ENCODE peak calls at places on chromosomes 12 and 14, in five cellular contexts. M is upper lobe of right lung; P is fibroblast of pulmonary artery; C is lower leg skin; Y is stimulated activated CD8-positive, alpha-beta memory T cell treated with anti-CD3 and anti-CD28 coated beads, Interleukin-12 subunit alpha, Interleukin-12 subunit beta, amount 100 ng/mL, for 4 hours. V is an unnamed sample.

GRCh38 chr12:120139958-120140357 is 23.4 kb upstream of the RAB35 start:
- DNase-seq in M (no peak), Y (no peak), C (no peak), P (no peak), V (no peak)

GRCh38 chr12:19130224-19131019 is 889 bp downstream of the PLEKHA5 start:
- DNase-seq in M (peak), P (no peak), Y (no peak), C (peak), V (no peak)

GRCh38 chr12:131833896-131834641 is 5.9 kb downstream of the MMP17 start:
- DNase-seq in M (no peak), P (peak), Y (no peak), C (no peak), V (no peak)

GRCh38 chr12:116687888-116688287 is 50.0 kb downstream of the SPRING1 start:
- DNase-seq in M (no peak), Y (no peak), P (peak), C (no peak), V (peak)

GRCh38 chr12:59041241-59042121 is 121.2 kb upstream of the LRIG3 start:
- DNase-seq in M (no peak), Y (no peak), P (peak), C (no peak), V (no peak)

GRCh38 chr12:12327802-12328201 is 22.2 kb downstream of the MANSC1 start:
- DNase-seq in P (peak), C (no peak), M (no peak), Y (no peak), V (no peak)

GRCh38 chr12:53324779-53325538 is 3.5 kb upstream of the AAAS start:
- DNase-seq in C (peak), Y (peak), P (peak), M (peak), V (peak)

GRCh38 chr14:53310412-53310811 is 157.3 kb upstream of the DDHD1 start:
- DNase-seq in C (no peak), M (no peak), P (no peak), Y (no peak), V (no peak)

GRCh38 chr14:88029500-88029899 is 24.6 kb downstream of the GPR65 start:
- DNase-seq in Y (no peak), M (no peak), C (no peak), P (no peak), V (no peak)

GRCh38 chr14:74083784-74084276 is 423 bp downstream of the ALDH6A1 start:
- DNase-seq in P (no peak), C (no peak), Y (no peak), M (no peak), V (no peak)

GRCh38 chr12:3206536-3207072 is 129.4 kb downstream of the TSPAN9 start:
- DNase-seq in M (no peak), C (no peak), P (no peak), Y (no peak), V (no peak)

GRCh38 chr12:48489012-48489411 is 6.7 kb downstream of the C12orf54 start:
- DNase-seq in Y (no peak), C (no peak), P (peak), M (no peak), V (no peak)

GRCh38 chr12:40010899-40011774 is 94.7 kb downstream of the SLC2A13 start:
- DNase-seq in C (peak), M (no peak), P (peak), Y (no peak), V (no peak)

GRCh38 chr14:20332386-20332945 is 613 bp downstream of the CCNB1IP1 start:
- DNase-seq in M (no peak), Y (no peak), C (no peak), P (peak), V (no peak)

GRCh38 chr12:66279127-66279712 is 23.1 kb upstream of the HELB start:
- DNase-seq in C (no peak), Y (no peak), P (peak), M (no peak), V (no peak)

GRCh38 chr14:75025082-75025481 is 22.4 kb downstream of the EIF2B2 start:
- DNase-seq in M (no peak), P (peak), C (no peak), Y (no peak), V (no peak)

GRCh38 chr12:76032043-76032981 is 736 bp upstream of the PHLDA1 start:
- DNase-seq in C (peak), P (peak), Y (peak), M (no peak), V (no peak)

GRCh38 chr12:52519826-52520662 is at the start of gene KRT5:
- DNase-seq in M (no peak), C (peak), P (no peak), Y (no peak), V (no peak)

GRCh38 chr14:76811561-76811960 is 1.1 kb downstream of the ANGEL1 start:
- DNase-seq in P (peak), Y (no peak), C (no peak), M (no peak), V (no peak)

GRCh38 chr12:6996040-6996441 is 22.2 kb downstream of the LPCAT3 start:
- DNase-seq in M (no peak), Y (no peak), C (no peak), P (peak), V (no peak)

GRCh38 chr12:41681898-41682297 is 462.8 kb downstream of the GXYLT1 start:
- DNase-seq in C (no peak), Y (no peak), P (no peak), M (no peak), V (no peak)

GRCh38 chr12:27967551-27968054 is 4.9 kb downstream of the PTHLH start:
- DNase-seq in M (no peak), C (no peak), Y (no peak), P (no peak), V (no peak)

GRCh38 chr14:49619730-49620129 is 696 bp downstream of the RPL36AL start:
- DNase-seq in Y (no peak), P (no peak), C (no peak), M (no peak), V (no peak)

GRCh38 chr12:107736914-107737313 is 24.0 kb downstream of the PRDM4 start:
- DNase-seq in P (no peak), M (no peak), C (no peak), Y (no peak), V (peak)

GRCh38 chr12:92988622-92989130 is 59.6 kb upstream of the EEA1 start:
- DNase-seq in Y (no peak), P (no peak), C (no peak), M (no peak), V (no peak)

GRCh38 chr12:44618960-44619359 is 257.2 kb downstream of the NELL2 start:
- DNase-seq in P (no peak), C (no peak), M (no peak), Y (no peak), V (no peak)

GRCh38 chr12:67517181-67517887 is 131.2 kb upstream of the DYRK2 start:
- DNase-seq in Y (no peak), M (no peak), C (no peak), P (peak), V (no peak)

GRCh38 chr14:101090976-101091375 is 187.5 kb upstream of the RTL1 start:
- DNase-seq in Y (no peak), C (no peak), P (no peak), M (no peak), V (no peak)

V was measured in activated B cell treated with CpG ODN at 0.5 μM for 24 hours.